ENCODE peak calls at places on chromosomes 5 and 9, in six cellular contexts. One of them, this sample, is unnamed.
A peak's percentile ranks its signal among the peaks of the same experiment; 100 is the strongest.

GRCh38 chr9:84670106-84670800 is 724 bp downstream of the NTRK2 start:
- DNase-seq in WTC11: peak; percentile 62
- DNase-seq in GM12878: no peak
- DNase-seq in HCT116: no peak
- DNase-seq in HepG2: no peak
- DNase-seq in K562: no peak
- DNase-seq in this sample: no peak

GRCh38 chr9:130385257-130385656 is 59.5 kb upstream of the ASS1 start:
- DNase-seq in HCT116: no peak
- DNase-seq in WTC11: no peak
- DNase-seq in K562: no peak
- DNase-seq in GM12878: no peak
- DNase-seq in HepG2: no peak
- DNase-seq in this sample: no peak

GRCh38 chr9:108412755-108413154 is 443.0 kb downstream of the ACTL7B start:
- DNase-seq in HepG2: no peak
- DNase-seq in HCT116: no peak
- DNase-seq in K562: peak; percentile 14
- DNase-seq in GM12878: no peak
- DNase-seq in WTC11: peak; percentile 67
- DNase-seq in this sample: peak; percentile 70

GRCh38 chr5:72065751-72066255 is 41.5 kb upstream of the MAP1B start:
- DNase-seq in GM12878: no peak
- DNase-seq in K562: no peak
- DNase-seq in HepG2: no peak
- DNase-seq in HCT116: no peak
- DNase-seq in WTC11: peak; percentile 82
- DNase-seq in this sample: peak; percentile 78

GRCh38 chr5:123549256-123549904 is 37.4 kb downstream of the CSNK1G3 start:
- DNase-seq in K562: peak; percentile 7
- DNase-seq in GM12878: peak; percentile 85
- DNase-seq in HCT116: no peak
- DNase-seq in WTC11: no peak
- DNase-seq in HepG2: no peak
- DNase-seq in this sample: no peak

GRCh38 chr5:42518595-42519067 is 95.4 kb downstream of the GHR start:
- DNase-seq in HepG2: no peak
- DNase-seq in HCT116: no peak
- DNase-seq in GM12878: no peak
- DNase-seq in K562: no peak
- DNase-seq in WTC11: no peak
- DNase-seq in this sample: no peak

GRCh38 chr5:36875789-36876388 is 680 bp upstream of the NIPBL start:
- DNase-seq in GM12878: peak; percentile 46
- DNase-seq in WTC11: peak; percentile 67
- DNase-seq in HCT116: peak; percentile 51
- DNase-seq in HepG2: peak; percentile 59
- DNase-seq in K562: peak; percentile 90
- DNase-seq in this sample: no peak

GRCh38 chr9:34584970-34585369 is 4.6 kb downstream of the CNTFR start:
- DNase-seq in HCT116: no peak
- DNase-seq in K562: no peak
- DNase-seq in GM12878: no peak
- DNase-seq in HepG2: no peak
- DNase-seq in WTC11: no peak
- DNase-seq in this sample: no peak

GRCh38 chr5:173326501-173326960 is 1.7 kb downstream of the STC2 start:
- DNase-seq in K562: peak; percentile 40
- DNase-seq in GM12878: no peak
- DNase-seq in HCT116: no peak
- DNase-seq in WTC11: no peak
- DNase-seq in HepG2: no peak
- DNase-seq in this sample: no peak

GRCh38 chr9:127763918-127764384 is 14.5 kb downstream of the SH2D3C start:
- DNase-seq in K562: peak; percentile 85
- DNase-seq in GM12878: no peak
- DNase-seq in HCT116: no peak
- DNase-seq in WTC11: peak; percentile 78
- DNase-seq in HepG2: peak; percentile 32
- DNase-seq in this sample: peak; percentile 85

GRCh38 chr5:145934276-145934675 is 2.1 kb upstream of the SH3RF2 start:
- DNase-seq in HepG2: no peak
- DNase-seq in HCT116: no peak
- DNase-seq in WTC11: no peak
- DNase-seq in GM12878: no peak
- DNase-seq in K562: no peak
- DNase-seq in this sample: no peak

GRCh38 chr5:158715592-158715991 is 384.1 kb downstream of the EBF1 start:
- DNase-seq in GM12878: no peak
- DNase-seq in HepG2: no peak
- DNase-seq in WTC11: no peak
- DNase-seq in HCT116: no peak
- DNase-seq in K562: no peak
- DNase-seq in this sample: no peak

GRCh38 chr5:6762697-6763096 is 49.5 kb downstream of the TENT4A start:
- DNase-seq in HepG2: no peak
- DNase-seq in GM12878: no peak
- DNase-seq in WTC11: no peak
- DNase-seq in HCT116: no peak
- DNase-seq in K562: no peak
- DNase-seq in this sample: no peak

GRCh38 chr9:9504869-9505268 is 1107.9 kb downstream of the PTPRD start:
- DNase-seq in HCT116: no peak
- DNase-seq in K562: no peak
- DNase-seq in WTC11: no peak
- DNase-seq in HepG2: no peak
- DNase-seq in GM12878: no peak
- DNase-seq in this sample: no peak

GRCh38 chr5:172523146-172523745 is 68.9 kb upstream of the SH3PXD2B start:
- DNase-seq in HepG2: no peak
- DNase-seq in K562: no peak
- DNase-seq in GM12878: no peak
- DNase-seq in HCT116: no peak
- DNase-seq in WTC11: no peak
- DNase-seq in this sample: no peak

GRCh38 chr9:123867971-123868370 is 62.0 kb downstream of the DENND1A start:
- DNase-seq in HCT116: no peak
- DNase-seq in GM12878: no peak
- DNase-seq in HepG2: no peak
- DNase-seq in K562: no peak
- DNase-seq in WTC11: no peak
- DNase-seq in this sample: no peak

GRCh38 chr9:124320062-124320973 is 62.6 kb downstream of the NEK6 start:
- DNase-seq in HCT116: peak; percentile 28
- DNase-seq in K562: peak; percentile 76
- DNase-seq in GM12878: no peak
- DNase-seq in HepG2: peak; percentile 47
- DNase-seq in WTC11: peak; percentile 86
- DNase-seq in this sample: peak; percentile 93

GRCh38 chr5:8981016-8981415 is 564.9 kb downstream of the SEMA5A start:
- DNase-seq in WTC11: no peak
- DNase-seq in K562: no peak
- DNase-seq in HepG2: no peak
- DNase-seq in GM12878: no peak
- DNase-seq in HCT116: no peak
- DNase-seq in this sample: no peak

GRCh38 chr9:38043931-38044623 is 24.9 kb downstream of the SHB start:
- DNase-seq in K562: no peak
- DNase-seq in GM12878: no peak
- DNase-seq in HepG2: no peak
- DNase-seq in WTC11: no peak
- DNase-seq in HCT116: no peak
- DNase-seq in this sample: no peak

GRCh38 chr5:166637295-166637694 is 1654.2 kb upstream of the WWC1 start:
- DNase-seq in HepG2: no peak
- DNase-seq in WTC11: no peak
- DNase-seq in K562: no peak
- DNase-seq in HCT116: no peak
- DNase-seq in GM12878: no peak
- DNase-seq in this sample: no peak

GRCh38 chr9:136624184-136624951 is 38.3 kb upstream of the EGFL7 start:
- DNase-seq in GM12878: no peak
- DNase-seq in WTC11: no peak
- DNase-seq in HCT116: no peak
- DNase-seq in K562: no peak
- DNase-seq in HepG2: no peak
- DNase-seq in this sample: peak; percentile 44

GRCh38 chr9:90502134-90502533 is 140.5 kb downstream of the DIRAS2 start:
- DNase-seq in HepG2: no peak
- DNase-seq in WTC11: no peak
- DNase-seq in HCT116: no peak
- DNase-seq in GM12878: no peak
- DNase-seq in K562: no peak
- DNase-seq in this sample: no peak

GRCh38 chr5:140341591-140341990 is 4.8 kb downstream of the HBEGF start:
- DNase-seq in GM12878: no peak
- DNase-seq in HCT116: no peak
- DNase-seq in WTC11: no peak
- DNase-seq in K562: no peak
- DNase-seq in HepG2: no peak
- DNase-seq in this sample: no peak
- TF ChIP-seq ATF3 in GM12878: no peak
- TF ChIP-seq ATF3 in HCT116: no peak
- TF ChIP-seq ATF3 in WTC11: no peak
- TF ChIP-seq ATF3 in K562: no peak
- TF ChIP-seq ATF3 in HepG2: no peak
- TF ChIP-seq ATF3 in this sample: no peak

GRCh38 chr9:28365736-28366135 is 792.5 kb upstream of the C9orf72 start:
- DNase-seq in HepG2: no peak
- DNase-seq in HCT116: no peak
- DNase-seq in K562: no peak
- DNase-seq in WTC11: no peak
- DNase-seq in GM12878: no peak
- DNase-seq in this sample: no peak

GRCh38 chr9:28363180-28363579 is 789.9 kb upstream of the C9orf72 start:
- DNase-seq in WTC11: no peak
- DNase-seq in HCT116: no peak
- DNase-seq in GM12878: no peak
- DNase-seq in HepG2: no peak
- DNase-seq in K562: no peak
- DNase-seq in this sample: no peak

GRCh38 chr9:28365020-28365640 is 791.8 kb upstream of the C9orf72 start:
- DNase-seq in WTC11: peak; percentile 31
- DNase-seq in HCT116: no peak
- DNase-seq in GM12878: no peak
- DNase-seq in K562: no peak
- DNase-seq in HepG2: no peak
- DNase-seq in this sample: peak; percentile 29
- TF ChIP-seq ATF3 in WTC11: no peak
- TF ChIP-seq ATF3 in HCT116: no peak
- TF ChIP-seq ATF3 in GM12878: no peak
- TF ChIP-seq ATF3 in K562: no peak
- TF ChIP-seq ATF3 in HepG2: no peak
- TF ChIP-seq ATF3 in this sample: no peak

DNA sequence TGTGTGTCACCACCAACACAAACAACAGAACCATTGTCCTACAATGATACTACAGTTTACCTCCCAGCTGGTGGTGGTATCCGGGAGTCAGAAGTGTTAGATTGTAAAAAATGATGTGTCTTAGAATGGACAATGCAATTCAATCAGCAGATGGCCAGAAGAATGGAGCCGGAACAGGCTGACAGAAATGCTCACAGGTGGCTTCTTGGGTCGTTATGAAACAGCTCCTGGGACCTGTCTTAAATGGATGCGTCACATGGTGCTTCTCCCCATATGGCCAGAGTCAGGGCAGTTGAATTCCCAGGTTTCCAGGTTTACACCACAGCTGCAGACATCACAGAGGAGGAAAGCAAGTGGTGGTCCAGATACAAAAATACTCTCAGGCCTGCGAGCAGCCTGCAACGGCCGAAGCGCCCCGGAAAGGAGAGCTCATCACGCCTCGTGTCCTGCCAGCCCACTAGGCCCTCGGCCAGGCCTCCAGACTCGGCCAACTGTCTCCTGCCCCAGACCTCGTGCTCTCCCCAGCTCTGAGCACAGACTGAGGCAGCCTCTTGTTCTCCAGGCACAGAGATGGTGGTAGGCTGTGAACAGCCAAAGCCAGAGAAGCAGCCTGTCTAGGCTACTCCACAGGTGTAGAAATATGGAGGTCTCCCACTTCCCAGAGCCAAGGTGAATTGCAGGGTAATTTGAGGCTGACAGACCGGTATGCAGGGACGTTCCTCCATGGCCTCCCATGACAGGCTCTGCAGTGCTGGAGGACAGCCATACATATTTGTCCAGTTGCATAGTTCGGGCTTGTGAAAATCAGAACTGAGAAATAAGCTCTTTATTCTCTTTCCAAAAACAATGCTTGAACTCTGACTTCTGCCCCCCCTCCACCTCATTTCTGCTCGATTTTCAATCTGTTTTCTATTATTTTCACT is 98.5 kb upstream of the SPATA31C2 start:
- DNase-seq in WTC11: no peak
- DNase-seq in HepG2: no peak
- DNase-seq in K562: no peak
- DNase-seq in HCT116: no peak
- DNase-seq in GM12878: no peak
- DNase-seq in this sample: no peak
- TF ChIP-seq ATF3 in WTC11: no peak
- TF ChIP-seq ATF3 in HepG2: no peak
- TF ChIP-seq ATF3 in K562: no peak
- TF ChIP-seq ATF3 in HCT116: no peak
- TF ChIP-seq ATF3 in GM12878: no peak
- TF ChIP-seq ATF3 in this sample: no peak

GRCh38 chr5:122313941-122314340 is 1.9 kb downstream of the SNCAIP start:
- DNase-seq in HepG2: no peak
- DNase-seq in HCT116: no peak
- DNase-seq in WTC11: no peak
- DNase-seq in K562: no peak
- DNase-seq in GM12878: no peak
- DNase-seq in this sample: no peak

GRCh38 chr5:122311888-122312669 is at the start of gene SNCAIP:
- DNase-seq in WTC11: peak; percentile 62
- DNase-seq in GM12878: no peak
- DNase-seq in HepG2: no peak
- DNase-seq in HCT116: no peak
- DNase-seq in K562: peak; percentile 24
- DNase-seq in this sample: peak; percentile 81

GRCh38 chr5:122313001-122313402 is 965 bp downstream of the SNCAIP start:
- DNase-seq in HepG2: no peak
- DNase-seq in K562: no peak
- DNase-seq in HCT116: no peak
- DNase-seq in WTC11: no peak
- DNase-seq in GM12878: no peak
- DNase-seq in this sample: no peak

GRCh38 chr5:122311400-122311887 is 593 bp upstream of the SNCAIP start:
- DNase-seq in K562: no peak
- DNase-seq in HepG2: no peak
- DNase-seq in GM12878: no peak
- DNase-seq in HCT116: no peak
- DNase-seq in WTC11: peak; percentile 42
- DNase-seq in this sample: peak; percentile 69

DNA sequence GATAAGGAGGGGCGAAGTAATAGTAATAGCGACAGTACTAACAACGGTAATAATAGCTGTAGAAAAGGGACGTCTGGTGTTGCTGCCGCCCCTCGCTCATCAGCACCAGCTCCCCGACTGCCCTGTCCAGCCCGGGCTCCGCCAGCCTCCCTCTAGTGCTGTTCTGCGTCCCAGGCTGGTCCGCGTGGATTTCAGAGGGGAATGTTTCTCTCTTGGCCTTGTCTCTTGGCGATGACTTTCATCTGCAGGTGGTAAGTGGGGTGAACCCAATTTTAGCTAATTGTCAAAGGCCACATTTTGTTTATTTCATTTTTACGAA is 592 bp downstream of the SNCAIP start:
- DNase-seq in HepG2: no peak
- DNase-seq in WTC11: peak; percentile 29
- DNase-seq in GM12878: no peak
- DNase-seq in K562: no peak
- DNase-seq in HCT116: no peak
- DNase-seq in this sample: no peak
- TF ChIP-seq ATF3 in HepG2: no peak
- TF ChIP-seq ATF3 in WTC11: no peak
- TF ChIP-seq ATF3 in GM12878: no peak
- TF ChIP-seq ATF3 in K562: no peak
- TF ChIP-seq ATF3 in HCT116: no peak
- TF ChIP-seq ATF3 in this sample: no peak

This sample was measured in H1.